ENCODE peak calls at places on chromosomes 12 and 14, in four cellular contexts. A, J, N and E are unnamed samples.

GRCh38 chr12:89225401-89225800 is 126.9 kb downstream of the DUSP6 start:
- DNase-seq in A (no peak), J (peak; percentile 25), N (no peak), E (no peak)

GRCh38 chr12:3326156-3326849 is 164.7 kb upstream of the PRMT8 start:
- DNase-seq in A (no peak), J (no peak), N (no peak), E (no peak)

GRCh38 chr14:102500724-102501123 is 8.9 kb downstream of the ANKRD9 start:
- DNase-seq in A (no peak), J (no peak), N (no peak), E (no peak)

GRCh38 chr12:1552978-1553471 is 41.4 kb downstream of the FBXL14 start:
- DNase-seq in A (no peak), J (no peak), N (no peak), E (no peak)

GRCh38 chr14:21025374-21026151 is 702 bp upstream of the NDRG2 start:
- DNase-seq in A (no peak), J (no peak), N (peak; percentile 23), E (peak; percentile 31)

GRCh38 chr12:50201987-50202521 is 34.9 kb upstream of the CERS5 start:
- DNase-seq in A (peak; percentile 16), J (no peak), N (no peak), E (no peak)

GRCh38 chr12:46358791-46359666 is 13.5 kb downstream of the SLC38A2 start:
- DNase-seq in A (no peak), J (no peak), N (no peak), E (no peak)

GRCh38 chr14:104169005-104169764 is 30.8 kb downstream of the KIF26A start:
- DNase-seq in A (no peak), J (no peak), N (no peak), E (no peak)

GRCh38 chr12:66624806-66625205 is 54.1 kb downstream of the GRIP1 start:
- DNase-seq in A (no peak), J (no peak), N (no peak), E (no peak)

GRCh38 chr14:36773136-36773540 is 111.5 kb downstream of the PAX9 start:
- DNase-seq in A (peak; percentile 15), J (peak; percentile 38), N (no peak), E (no peak)